ENCODE peak calls at places on chromosomes 6 and 20, in six cellular contexts. H is astrocyte of the cerebellum, K is IMR-90, A is GM20000, P is fibroblast of pulmonary artery, M is stomach. C is an unnamed sample.

GRCh38 chr20:20668639-20669038 is 43.8 kb downstream of the RALGAPA2 start:
- DNase-seq in H (no peak), K (no peak), A (peak), P (peak), M (no peak), C (no peak)

GRCh38 chr6:33863084-33863483 is 59.3 kb upstream of the MLN start:
- DNase-seq in H (no peak), K (no peak), A (no peak), P (no peak), M (no peak), C (no peak)

GRCh38 chr6:108866798-108867197 is 18.6 kb downstream of the ARMC2 start:
- DNase-seq in H (no peak), K (no peak), A (no peak), P (no peak), M (no peak), C (no peak)

GRCh38 chr20:2139736-2140135 is 38.1 kb downstream of the STK35 start:
- DNase-seq in H (no peak), K (no peak), A (no peak), P (no peak), M (no peak), C (no peak)

GRCh38 chr20:34310481-34311117 is 7.4 kb upstream of the AHCY start:
- DNase-seq in H (no peak), K (no peak), A (no peak), P (no peak), M (no peak), C (no peak)

GRCh38 chr20:5971203-5971602 is 20.8 kb downstream of the MCM8 start:
- DNase-seq in H (no peak), K (no peak), A (no peak), P (no peak), M (no peak), C (no peak)

GRCh38 chr20:61808497-61808896 is 257.2 kb downstream of the TAF4 start:
- DNase-seq in H (no peak), K (no peak), A (no peak), P (no peak), M (no peak), C (no peak)

GRCh38 chr6:27019651-27020552 is 227.6 kb upstream of the PRSS16 start:
- DNase-seq in H (peak), K (peak), A (peak), P (peak), M (peak), C (peak)

GRCh38 chr6:156943816-156944215 is 166.6 kb downstream of the ARID1B start:
- DNase-seq in H (no peak), K (no peak), A (no peak), P (no peak), M (no peak), C (no peak)

GRCh38 chr6:118704911-118705310 is 53.5 kb upstream of the CEP85L start:
- DNase-seq in H (no peak), K (no peak), A (no peak), P (peak), M (no peak), C (no peak)

GRCh38 chr6:160457843-160458242 is 109.7 kb downstream of the SLC22A3 start:
- DNase-seq in H (no peak), K (no peak), A (no peak), P (no peak), M (no peak), C (no peak)

GRCh38 chr20:20483328-20483727 is 115.4 kb downstream of the INSM1 start:
- DNase-seq in H (no peak), K (no peak), A (no peak), P (no peak), M (no peak), C (no peak)

GRCh38 chr6:112665114-112665513 is 318.0 kb downstream of the RFPL4B start:
- DNase-seq in H (no peak), K (peak), A (no peak), P (peak), M (no peak), C (no peak)

GRCh38 chr6:23661549-23661948 is 464.5 kb upstream of the NRSN1 start:
- DNase-seq in H (no peak), K (no peak), A (no peak), P (no peak), M (no peak), C (no peak)

GRCh38 chr6:1597924-1598323 is 11.8 kb upstream of the FOXC1 start:
- DNase-seq in H (no peak), K (peak), A (no peak), P (peak), M (no peak), C (no peak)

GRCh38 chr6:139482184-139482751 is 107.8 kb upstream of the CITED2 start:
- DNase-seq in H (no peak), K (no peak), A (no peak), P (peak), M (no peak), C (no peak)

GRCh38 chr6:139485185-139485584 is 110.7 kb upstream of the CITED2 start:
- DNase-seq in H (no peak), K (no peak), A (no peak), P (no peak), M (no peak), C (no peak)

GRCh38 chr6:139483082-139483481 is 108.6 kb upstream of the CITED2 start:
- DNase-seq in H (no peak), K (no peak), A (no peak), P (no peak), M (no peak), C (no peak)

GRCh38 chr6:139486476-139486799 is 112.0 kb upstream of the CITED2 start:
- DNase-seq in H (no peak), K (no peak), A (no peak), P (no peak), M (no peak), C (no peak)

GRCh38 chr6:139485742-139486475 is 111.5 kb upstream of the CITED2 start:
- DNase-seq in H (no peak), K (no peak), A (no peak), P (no peak), M (no peak), C (no peak)
- TF ChIP-seq CTCF in H (no peak), K (no peak), A (no peak), P (no peak), M (no peak), C (no peak)

GRCh38 chr20:17559338-17559737 is 10.5 kb upstream of the DSTN start:
- DNase-seq in H (no peak), K (no peak), A (no peak), P (no peak), M (no peak), C (no peak)
- TF ChIP-seq CTCF in H (no peak), K (no peak), A (no peak), P (no peak), M (no peak), C (no peak)

GRCh38 chr20:63495167-63495720 is 3.6 kb downstream of the EEF1A2 start:
- DNase-seq in H (no peak), K (no peak), A (no peak), P (no peak), M (no peak), C (no peak)

GRCh38 chr20:63495771-63496403 is 3.0 kb downstream of the EEF1A2 start:
- DNase-seq in H (no peak), K (peak), A (peak), P (peak), M (peak), C (peak)

GRCh38 chr20:63497138-63497945 is 1.5 kb downstream of the EEF1A2 start:
- DNase-seq in H (no peak), K (no peak), A (no peak), P (no peak), M (no peak), C (no peak)

GRCh38 chr20:63497946-63498935 is 642 bp downstream of the EEF1A2 start:
- DNase-seq in H (no peak), K (peak), A (no peak), P (no peak), M (peak), C (no peak)

DNA sequence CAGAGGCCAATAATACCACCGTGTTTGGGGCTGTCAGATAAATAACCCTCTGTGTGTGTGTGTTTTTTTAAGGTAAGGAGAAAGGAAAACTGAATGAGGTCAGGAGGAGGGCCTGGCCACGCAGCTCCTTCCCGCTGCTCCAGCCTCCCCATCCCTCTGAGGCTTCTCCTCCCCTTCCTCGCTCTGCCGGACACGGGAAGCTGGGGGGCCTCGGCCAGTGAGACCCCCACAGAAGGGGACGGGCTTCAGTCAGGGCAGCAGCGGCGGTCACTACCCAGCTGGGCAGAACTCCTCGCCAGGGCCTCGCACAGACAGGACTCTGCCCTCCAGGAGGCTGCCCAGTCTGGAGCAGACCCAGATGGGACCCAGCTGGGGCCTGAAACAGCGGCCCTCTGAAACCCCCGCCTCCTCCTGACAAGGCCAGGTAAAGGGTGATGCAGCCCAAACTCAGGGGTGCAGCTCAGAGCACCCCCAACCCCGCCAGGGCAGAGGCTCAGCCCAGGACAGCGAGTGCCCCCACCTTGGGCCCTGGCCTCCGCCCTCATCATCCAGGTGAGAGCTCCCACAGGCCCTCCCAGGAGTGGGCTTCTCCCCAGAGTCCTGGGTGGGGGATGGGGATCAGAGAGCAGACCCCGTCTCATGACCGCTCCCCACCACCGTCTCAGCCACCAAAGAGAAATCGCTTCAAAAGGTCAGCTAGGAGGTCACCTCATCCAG is 2.3 kb downstream of the EEF1A2 start:
- DNase-seq in H (no peak), K (no peak), A (no peak), P (no peak), M (no peak), C (no peak)
- TF ChIP-seq CTCF in H (no peak), K (no peak), A (no peak), P (no peak), M (peak), C (no peak)

GRCh38 chr20:37388831-37389230 is 42.9 kb downstream of the SRC start:
- DNase-seq in H (no peak), K (no peak), A (no peak), P (no peak), M (no peak), C (no peak)

GRCh38 chr20:37390503-37390890 is 44.6 kb downstream of the SRC start:
- DNase-seq in H (no peak), K (no peak), A (no peak), P (no peak), M (no peak), C (no peak)

GRCh38 chr20:37389241-37389747 is 43.4 kb downstream of the SRC start:
- DNase-seq in H (no peak), K (no peak), A (no peak), P (no peak), M (no peak), C (no peak)

GRCh38 chr20:37390891-37391525 is 45.1 kb downstream of the SRC start:
- DNase-seq in H (no peak), K (no peak), A (no peak), P (no peak), M (no peak), C (no peak)

DNA sequence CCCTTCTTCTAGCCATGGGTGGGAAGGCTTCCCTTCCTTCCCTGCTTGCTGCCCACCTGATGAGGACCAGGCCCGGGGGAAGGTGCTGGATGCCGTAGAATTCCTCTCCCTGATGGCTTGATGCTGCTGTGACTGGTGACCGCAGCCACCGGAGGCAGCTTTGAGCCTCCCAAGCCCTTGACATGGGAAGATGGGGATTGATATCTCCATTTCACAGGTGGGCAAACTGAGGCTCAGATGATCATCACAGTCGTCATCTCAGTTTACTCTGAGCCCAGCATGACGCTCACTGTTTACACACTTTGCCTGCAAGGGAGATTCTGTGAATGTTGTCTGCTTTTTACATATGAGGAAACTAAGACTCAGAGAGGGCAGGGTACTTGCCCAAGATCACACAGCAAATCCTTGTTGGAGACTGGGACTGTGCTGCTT is 43.9 kb downstream of the SRC start:
- DNase-seq in H (no peak), K (no peak), A (no peak), P (no peak), M (no peak), C (no peak)
- TF ChIP-seq CTCF in H (no peak), K (no peak), A (no peak), P (no peak), M (no peak), C (no peak)

GRCh38 chr20:37755665-37756064 is 61.8 kb downstream of the CTNNBL1 start:
- DNase-seq in H (no peak), K (no peak), A (no peak), P (peak), M (no peak), C (no peak)
- TF ChIP-seq CTCF in H (no peak), K (no peak), A (no peak), P (no peak), M (no peak), C (no peak)

GRCh38 chr6:99739526-99739925 is 132.9 kb downstream of the PRDM13 start:
- DNase-seq in H (no peak), K (no peak), A (no peak), P (no peak), M (peak), C (no peak)

GRCh38 chr6:99741092-99741491 is 134.5 kb downstream of the PRDM13 start:
- DNase-seq in H (no peak), K (no peak), A (no peak), P (no peak), M (no peak), C (no peak)

DNA sequence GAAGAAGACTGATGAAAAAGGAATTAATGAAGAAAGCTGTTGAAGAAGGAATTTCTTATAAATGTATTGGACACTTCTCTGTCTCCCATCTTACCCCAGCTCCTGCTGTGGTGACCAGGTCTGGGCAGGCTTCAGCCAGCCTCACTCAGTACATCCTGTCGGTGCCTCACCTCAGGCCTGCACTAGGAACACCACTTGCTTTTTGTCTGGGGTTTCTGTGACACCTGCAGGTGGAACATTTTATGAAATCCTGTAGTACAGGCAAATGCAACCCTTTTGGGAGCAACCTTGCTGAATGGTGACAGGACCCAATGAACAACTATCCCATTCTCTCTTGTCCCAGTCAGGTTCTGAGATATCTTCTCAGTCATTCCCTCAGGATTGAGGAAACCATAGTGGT is 129.7 kb downstream of the PRDM13 start:
- DNase-seq in H (no peak), K (no peak), A (peak), P (peak), M (no peak), C (no peak)
- TF ChIP-seq CTCF in H (no peak), K (no peak), A (no peak), P (no peak), M (no peak), C (no peak)

C was measured in natural killer cell.